ENCODE peak calls at places on chromosomes 2 and 18, in eight cellular contexts. One of them, this sample, is unnamed.

GRCh38 chr2:199470672-199471442 is 13.1 kb upstream of the SATB2 start:
- DNase-seq in activated CD8-positive, alpha-beta T cell treated with anti-CD3 and anti-CD28 coated beads for 36 hours: no peak
- DNase-seq in AG10803: no peak
- DNase-seq in glutamatergic neuron: no peak
- DNase-seq in RWPE1: no peak
- DNase-seq in chondrocyte: no peak
- DNase-seq in endodermal cell: peak
- DNase-seq in astrocyte of the spinal cord: no peak
- DNase-seq in this sample: no peak

GRCh38 chr2:106159867-106160785 is 34.0 kb downstream of the UXS1 start:
- DNase-seq in activated CD8-positive, alpha-beta T cell treated with anti-CD3 and anti-CD28 coated beads for 36 hours: peak
- DNase-seq in AG10803: no peak
- DNase-seq in glutamatergic neuron: no peak
- DNase-seq in RWPE1: no peak
- DNase-seq in chondrocyte: no peak
- DNase-seq in endodermal cell: no peak
- DNase-seq in astrocyte of the spinal cord: no peak
- DNase-seq in this sample: no peak

GRCh38 chr2:20522311-20522710 is 75.4 kb downstream of the RHOB start:
- DNase-seq in activated CD8-positive, alpha-beta T cell treated with anti-CD3 and anti-CD28 coated beads for 36 hours: no peak
- DNase-seq in AG10803: no peak
- DNase-seq in glutamatergic neuron: no peak
- DNase-seq in RWPE1: no peak
- DNase-seq in chondrocyte: no peak
- DNase-seq in endodermal cell: no peak
- DNase-seq in astrocyte of the spinal cord: no peak
- DNase-seq in this sample: no peak

GRCh38 chr2:26414291-26414690 is 12.6 kb downstream of the DRC1 start:
- DNase-seq in activated CD8-positive, alpha-beta T cell treated with anti-CD3 and anti-CD28 coated beads for 36 hours: no peak
- DNase-seq in AG10803: no peak
- DNase-seq in glutamatergic neuron: no peak
- DNase-seq in RWPE1: no peak
- DNase-seq in chondrocyte: no peak
- DNase-seq in endodermal cell: no peak
- DNase-seq in astrocyte of the spinal cord: no peak
- DNase-seq in this sample: no peak

GRCh38 chr2:231093956-231094355 is 30.9 kb downstream of the HTR2B start:
- DNase-seq in activated CD8-positive, alpha-beta T cell treated with anti-CD3 and anti-CD28 coated beads for 36 hours: no peak
- DNase-seq in AG10803: no peak
- DNase-seq in glutamatergic neuron: no peak
- DNase-seq in RWPE1: no peak
- DNase-seq in chondrocyte: no peak
- DNase-seq in endodermal cell: no peak
- DNase-seq in astrocyte of the spinal cord: no peak
- DNase-seq in this sample: no peak

GRCh38 chr2:201798252-201798918 is 8.0 kb upstream of the CDK15 start:
- DNase-seq in activated CD8-positive, alpha-beta T cell treated with anti-CD3 and anti-CD28 coated beads for 36 hours: no peak
- DNase-seq in AG10803: peak
- DNase-seq in glutamatergic neuron: no peak
- DNase-seq in RWPE1: peak
- DNase-seq in chondrocyte: no peak
- DNase-seq in endodermal cell: no peak
- DNase-seq in astrocyte of the spinal cord: peak
- DNase-seq in this sample: no peak

GRCh38 chr18:13831864-13832508 is 8.0 kb downstream of the MC5R start:
- DNase-seq in activated CD8-positive, alpha-beta T cell treated with anti-CD3 and anti-CD28 coated beads for 36 hours: no peak
- DNase-seq in AG10803: no peak
- DNase-seq in glutamatergic neuron: no peak
- DNase-seq in RWPE1: peak
- DNase-seq in chondrocyte: no peak
- DNase-seq in endodermal cell: peak
- DNase-seq in astrocyte of the spinal cord: no peak
- DNase-seq in this sample: no peak

GRCh38 chr2:61328707-61329251 is 142.1 kb downstream of the USP34 start:
- DNase-seq in activated CD8-positive, alpha-beta T cell treated with anti-CD3 and anti-CD28 coated beads for 36 hours: no peak
- DNase-seq in AG10803: peak
- DNase-seq in glutamatergic neuron: no peak
- DNase-seq in RWPE1: no peak
- DNase-seq in chondrocyte: no peak
- DNase-seq in endodermal cell: no peak
- DNase-seq in astrocyte of the spinal cord: peak
- DNase-seq in this sample: peak

GRCh38 chr2:95799892-95800291 is 191.7 kb downstream of the ANKRD36C start:
- DNase-seq in activated CD8-positive, alpha-beta T cell treated with anti-CD3 and anti-CD28 coated beads for 36 hours: no peak
- DNase-seq in AG10803: no peak
- DNase-seq in glutamatergic neuron: no peak
- DNase-seq in RWPE1: no peak
- DNase-seq in chondrocyte: peak
- DNase-seq in endodermal cell: no peak
- DNase-seq in astrocyte of the spinal cord: no peak
- DNase-seq in this sample: no peak

GRCh38 chr2:172288603-172289002 is 138.8 kb upstream of the ITGA6 start:
- DNase-seq in activated CD8-positive, alpha-beta T cell treated with anti-CD3 and anti-CD28 coated beads for 36 hours: peak
- DNase-seq in AG10803: no peak
- DNase-seq in glutamatergic neuron: no peak
- DNase-seq in RWPE1: peak
- DNase-seq in chondrocyte: no peak
- DNase-seq in endodermal cell: peak
- DNase-seq in astrocyte of the spinal cord: no peak
- DNase-seq in this sample: no peak

GRCh38 chr2:42025151-42025582 is 22.7 kb upstream of the PKDCC start:
- DNase-seq in activated CD8-positive, alpha-beta T cell treated with anti-CD3 and anti-CD28 coated beads for 36 hours: no peak
- DNase-seq in AG10803: peak
- DNase-seq in glutamatergic neuron: no peak
- DNase-seq in RWPE1: no peak
- DNase-seq in chondrocyte: no peak
- DNase-seq in endodermal cell: peak
- DNase-seq in astrocyte of the spinal cord: peak
- DNase-seq in this sample: no peak

GRCh38 chr2:237320801-237321563 is 93.0 kb downstream of the COL6A3 start:
- DNase-seq in activated CD8-positive, alpha-beta T cell treated with anti-CD3 and anti-CD28 coated beads for 36 hours: no peak
- DNase-seq in AG10803: peak
- DNase-seq in glutamatergic neuron: no peak
- DNase-seq in RWPE1: no peak
- DNase-seq in chondrocyte: peak
- DNase-seq in endodermal cell: no peak
- DNase-seq in astrocyte of the spinal cord: no peak
- DNase-seq in this sample: no peak

GRCh38 chr18:69483574-69483973 is 82.9 kb downstream of the DOK6 start:
- DNase-seq in activated CD8-positive, alpha-beta T cell treated with anti-CD3 and anti-CD28 coated beads for 36 hours: no peak
- DNase-seq in AG10803: no peak
- DNase-seq in glutamatergic neuron: no peak
- DNase-seq in RWPE1: no peak
- DNase-seq in chondrocyte: no peak
- DNase-seq in endodermal cell: no peak
- DNase-seq in astrocyte of the spinal cord: no peak
- DNase-seq in this sample: no peak

GRCh38 chr18:69480460-69480859 is 79.8 kb downstream of the DOK6 start:
- DNase-seq in activated CD8-positive, alpha-beta T cell treated with anti-CD3 and anti-CD28 coated beads for 36 hours: no peak
- DNase-seq in AG10803: no peak
- DNase-seq in glutamatergic neuron: no peak
- DNase-seq in RWPE1: no peak
- DNase-seq in chondrocyte: no peak
- DNase-seq in endodermal cell: no peak
- DNase-seq in astrocyte of the spinal cord: no peak
- DNase-seq in this sample: no peak

GRCh38 chr18:69490072-69490471 is 89.4 kb downstream of the DOK6 start:
- DNase-seq in activated CD8-positive, alpha-beta T cell treated with anti-CD3 and anti-CD28 coated beads for 36 hours: no peak
- DNase-seq in AG10803: no peak
- DNase-seq in glutamatergic neuron: no peak
- DNase-seq in RWPE1: no peak
- DNase-seq in chondrocyte: no peak
- DNase-seq in endodermal cell: no peak
- DNase-seq in astrocyte of the spinal cord: no peak
- DNase-seq in this sample: no peak

GRCh38 chr18:69487488-69488394 is 87.1 kb downstream of the DOK6 start:
- DNase-seq in activated CD8-positive, alpha-beta T cell treated with anti-CD3 and anti-CD28 coated beads for 36 hours: no peak
- DNase-seq in AG10803: no peak
- DNase-seq in glutamatergic neuron: no peak
- DNase-seq in RWPE1: no peak
- DNase-seq in chondrocyte: no peak
- DNase-seq in endodermal cell: no peak
- DNase-seq in astrocyte of the spinal cord: no peak
- DNase-seq in this sample: no peak

DNA sequence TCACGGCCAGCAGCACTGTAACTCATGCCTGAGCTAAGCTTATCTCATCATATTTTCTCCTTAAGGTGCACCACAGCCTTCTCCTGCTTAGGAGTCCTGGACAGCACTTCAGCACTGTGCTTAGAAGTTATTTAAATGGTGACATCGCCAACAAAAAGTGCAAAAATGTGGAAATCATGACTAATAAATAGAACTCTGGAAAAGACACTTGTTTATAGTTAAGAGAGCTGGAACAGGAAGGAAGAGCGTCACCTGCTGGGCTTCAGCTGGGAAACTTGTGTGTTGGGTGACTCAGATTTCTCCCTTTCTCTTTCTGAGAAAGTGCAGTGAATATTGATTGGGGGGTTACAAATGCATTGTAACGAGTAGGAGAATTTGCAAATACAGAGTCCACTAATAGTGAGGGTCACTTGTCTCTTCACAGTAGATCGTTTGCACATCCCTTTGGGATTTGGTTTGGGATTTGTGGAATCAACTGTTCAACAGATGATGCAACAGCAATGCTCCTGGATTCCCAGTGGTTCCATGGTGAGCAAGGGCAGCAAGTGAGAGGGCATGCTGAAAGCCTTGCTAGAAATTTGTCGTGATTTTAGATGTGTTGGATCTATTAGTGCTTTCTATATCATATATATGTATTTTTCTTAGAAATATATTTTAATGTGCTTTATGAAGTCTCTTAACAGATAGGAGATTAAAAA is 84.2 kb downstream of the DOK6 start:
- DNase-seq in activated CD8-positive, alpha-beta T cell treated with anti-CD3 and anti-CD28 coated beads for 36 hours: no peak
- DNase-seq in AG10803: peak
- DNase-seq in glutamatergic neuron: no peak
- DNase-seq in RWPE1: no peak
- DNase-seq in chondrocyte: no peak
- DNase-seq in endodermal cell: no peak
- DNase-seq in astrocyte of the spinal cord: peak
- DNase-seq in this sample: no peak
- TF ChIP-seq CTCF in activated CD8-positive, alpha-beta T cell treated with anti-CD3 and anti-CD28 coated beads for 36 hours: no peak
- TF ChIP-seq CTCF in AG10803: peak
- TF ChIP-seq CTCF in glutamatergic neuron: no peak
- TF ChIP-seq CTCF in RWPE1: no peak
- TF ChIP-seq CTCF in chondrocyte: peak
- TF ChIP-seq CTCF in endodermal cell: peak
- TF ChIP-seq CTCF in astrocyte of the spinal cord: peak
- TF ChIP-seq CTCF in this sample: no peak

GRCh38 chr18:58048243-58048642 is 4.2 kb downstream of the NEDD4L start:
- DNase-seq in activated CD8-positive, alpha-beta T cell treated with anti-CD3 and anti-CD28 coated beads for 36 hours: no peak
- DNase-seq in AG10803: no peak
- DNase-seq in glutamatergic neuron: no peak
- DNase-seq in RWPE1: no peak
- DNase-seq in chondrocyte: no peak
- DNase-seq in endodermal cell: no peak
- DNase-seq in astrocyte of the spinal cord: no peak
- DNase-seq in this sample: no peak

GRCh38 chr18:58049000-58049688 is 5.1 kb downstream of the NEDD4L start:
- DNase-seq in activated CD8-positive, alpha-beta T cell treated with anti-CD3 and anti-CD28 coated beads for 36 hours: no peak
- DNase-seq in AG10803: no peak
- DNase-seq in glutamatergic neuron: no peak
- DNase-seq in RWPE1: no peak
- DNase-seq in chondrocyte: no peak
- DNase-seq in endodermal cell: no peak
- DNase-seq in astrocyte of the spinal cord: no peak
- DNase-seq in this sample: no peak

GRCh38 chr18:58054041-58054733 is 10.2 kb downstream of the NEDD4L start:
- DNase-seq in activated CD8-positive, alpha-beta T cell treated with anti-CD3 and anti-CD28 coated beads for 36 hours: no peak
- DNase-seq in AG10803: peak
- DNase-seq in glutamatergic neuron: no peak
- DNase-seq in RWPE1: peak
- DNase-seq in chondrocyte: no peak
- DNase-seq in endodermal cell: peak
- DNase-seq in astrocyte of the spinal cord: peak
- DNase-seq in this sample: no peak

GRCh38 chr18:58052960-58053359 is 8.9 kb downstream of the NEDD4L start:
- DNase-seq in activated CD8-positive, alpha-beta T cell treated with anti-CD3 and anti-CD28 coated beads for 36 hours: no peak
- DNase-seq in AG10803: no peak
- DNase-seq in glutamatergic neuron: no peak
- DNase-seq in RWPE1: no peak
- DNase-seq in chondrocyte: no peak
- DNase-seq in endodermal cell: no peak
- DNase-seq in astrocyte of the spinal cord: no peak
- DNase-seq in this sample: no peak

DNA sequence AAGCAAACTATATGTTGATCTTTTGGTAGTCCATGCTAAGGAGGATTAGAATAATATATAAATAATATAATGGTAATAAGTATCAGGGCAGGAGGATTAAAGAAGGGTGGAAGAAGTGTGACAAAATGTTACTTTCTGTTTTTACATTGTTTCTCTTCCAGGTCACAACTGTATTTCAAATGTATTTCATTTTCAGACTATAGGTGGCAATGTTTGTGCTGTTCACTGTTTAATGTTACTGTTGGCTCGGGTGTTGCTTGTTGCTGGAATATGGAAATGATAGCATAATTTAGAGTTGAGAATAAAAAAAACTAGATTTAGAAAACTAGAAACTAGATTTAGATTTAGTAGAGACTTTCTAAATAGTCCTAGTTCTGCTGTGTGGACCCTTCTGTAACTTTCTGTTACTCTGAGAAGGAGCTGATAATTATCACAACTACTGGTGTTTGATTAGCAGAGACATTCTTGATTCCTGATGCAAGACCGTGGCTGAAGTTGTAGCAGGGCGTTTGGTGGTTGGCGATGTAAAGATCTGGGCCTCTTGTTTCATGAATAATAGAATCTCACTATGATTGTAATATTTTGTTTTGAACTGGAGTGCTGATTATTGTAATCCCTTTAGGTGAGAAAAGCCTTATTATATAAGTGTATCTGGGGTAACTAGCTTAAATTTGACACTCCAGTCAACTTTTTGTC is 7.9 kb downstream of the NEDD4L start:
- DNase-seq in activated CD8-positive, alpha-beta T cell treated with anti-CD3 and anti-CD28 coated beads for 36 hours: no peak
- DNase-seq in AG10803: peak
- DNase-seq in glutamatergic neuron: no peak
- DNase-seq in RWPE1: peak
- DNase-seq in chondrocyte: no peak
- DNase-seq in endodermal cell: no peak
- DNase-seq in astrocyte of the spinal cord: peak
- DNase-seq in this sample: peak
- TF ChIP-seq CTCF in activated CD8-positive, alpha-beta T cell treated with anti-CD3 and anti-CD28 coated beads for 36 hours: no peak
- TF ChIP-seq CTCF in AG10803: peak
- TF ChIP-seq CTCF in glutamatergic neuron: no peak
- TF ChIP-seq CTCF in RWPE1: peak
- TF ChIP-seq CTCF in chondrocyte: peak
- TF ChIP-seq CTCF in endodermal cell: peak
- TF ChIP-seq CTCF in astrocyte of the spinal cord: peak
- TF ChIP-seq CTCF in this sample: peak

GRCh38 chr2:174728096-174728495 is 36.2 kb downstream of the CHRNA1 start:
- DNase-seq in activated CD8-positive, alpha-beta T cell treated with anti-CD3 and anti-CD28 coated beads for 36 hours: no peak
- DNase-seq in AG10803: no peak
- DNase-seq in glutamatergic neuron: no peak
- DNase-seq in RWPE1: no peak
- DNase-seq in chondrocyte: no peak
- DNase-seq in endodermal cell: no peak
- DNase-seq in astrocyte of the spinal cord: no peak
- DNase-seq in this sample: no peak
- TF ChIP-seq CTCF in activated CD8-positive, alpha-beta T cell treated with anti-CD3 and anti-CD28 coated beads for 36 hours: no peak
- TF ChIP-seq CTCF in AG10803: no peak
- TF ChIP-seq CTCF in glutamatergic neuron: no peak
- TF ChIP-seq CTCF in RWPE1: no peak
- TF ChIP-seq CTCF in chondrocyte: no peak
- TF ChIP-seq CTCF in endodermal cell: no peak
- TF ChIP-seq CTCF in astrocyte of the spinal cord: no peak
- TF ChIP-seq CTCF in this sample: no peak

GRCh38 chr18:33201509-33201926 is 239.0 kb downstream of the CCDC178 start:
- DNase-seq in activated CD8-positive, alpha-beta T cell treated with anti-CD3 and anti-CD28 coated beads for 36 hours: no peak
- DNase-seq in AG10803: no peak
- DNase-seq in glutamatergic neuron: peak
- DNase-seq in RWPE1: no peak
- DNase-seq in chondrocyte: no peak
- DNase-seq in endodermal cell: peak
- DNase-seq in astrocyte of the spinal cord: peak
- DNase-seq in this sample: no peak
- TF ChIP-seq CTCF in activated CD8-positive, alpha-beta T cell treated with anti-CD3 and anti-CD28 coated beads for 36 hours: no peak
- TF ChIP-seq CTCF in AG10803: peak
- TF ChIP-seq CTCF in glutamatergic neuron: peak
- TF ChIP-seq CTCF in RWPE1: no peak
- TF ChIP-seq CTCF in chondrocyte: peak
- TF ChIP-seq CTCF in endodermal cell: peak
- TF ChIP-seq CTCF in astrocyte of the spinal cord: peak
- TF ChIP-seq CTCF in this sample: no peak